ENCODE peak calls at places on chromosomes 4 and X, in four cellular contexts. T is foreskin keratinocyte, L is neural crest cell, B is IMR-90. H is an unnamed sample.

GRCh38 chr4:40843696-40844095 is 93.9 kb downstream of the NSUN7 start:
- DNase-seq in T (no peak), L (no peak), B (no peak), H (no peak)

GRCh38 chr4:3862640-3863420 is 96.6 kb downstream of the ADRA2C start:
- DNase-seq in T (no peak), L (peak), B (no peak), H (peak)

GRCh38 chr4:125041372-125041930 is 273.3 kb upstream of the FAT4 start:
- DNase-seq in T (peak), L (no peak), B (no peak), H (no peak)

GRCh38 chr4:33270403-33270802 is 2550.2 kb downstream of the PCDH7 start:
- DNase-seq in T (no peak), L (no peak), B (no peak), H (no peak)

GRCh38 chr4:101400096-101400495 is 52.8 kb upstream of the PPP3CA start:
- DNase-seq in T (no peak), L (no peak), B (peak), H (no peak)

GRCh38 chr4:48254381-48255072 is 15.1 kb downstream of the TEC start:
- DNase-seq in T (no peak), L (no peak), B (peak), H (no peak)

GRCh38 chrX:46407753-46408130 is 137.5 kb downstream of the ZNF674 start:
- DNase-seq in T (no peak), L (no peak), B (peak), H (no peak)

GRCh38 chr4:125123710-125124109 is 191.0 kb upstream of the FAT4 start:
- DNase-seq in T (no peak), L (no peak), B (peak), H (no peak)

GRCh38 chr4:989722-990471 is 3.1 kb downstream of the IDUA start:
- DNase-seq in T (no peak), L (no peak), B (no peak), H (no peak)

GRCh38 chr4:993111-994029 is at the start of gene SLC26A1:
- DNase-seq in T (no peak), L (no peak), B (no peak), H (peak)

GRCh38 chr4:992297-993110 is 700 bp downstream of the SLC26A1 start:
- DNase-seq in T (no peak), L (no peak), B (peak), H (peak)

GRCh38 chr4:990746-991367 is 2.3 kb downstream of the SLC26A1 start:
- DNase-seq in T (no peak), L (no peak), B (no peak), H (no peak)

DNA sequence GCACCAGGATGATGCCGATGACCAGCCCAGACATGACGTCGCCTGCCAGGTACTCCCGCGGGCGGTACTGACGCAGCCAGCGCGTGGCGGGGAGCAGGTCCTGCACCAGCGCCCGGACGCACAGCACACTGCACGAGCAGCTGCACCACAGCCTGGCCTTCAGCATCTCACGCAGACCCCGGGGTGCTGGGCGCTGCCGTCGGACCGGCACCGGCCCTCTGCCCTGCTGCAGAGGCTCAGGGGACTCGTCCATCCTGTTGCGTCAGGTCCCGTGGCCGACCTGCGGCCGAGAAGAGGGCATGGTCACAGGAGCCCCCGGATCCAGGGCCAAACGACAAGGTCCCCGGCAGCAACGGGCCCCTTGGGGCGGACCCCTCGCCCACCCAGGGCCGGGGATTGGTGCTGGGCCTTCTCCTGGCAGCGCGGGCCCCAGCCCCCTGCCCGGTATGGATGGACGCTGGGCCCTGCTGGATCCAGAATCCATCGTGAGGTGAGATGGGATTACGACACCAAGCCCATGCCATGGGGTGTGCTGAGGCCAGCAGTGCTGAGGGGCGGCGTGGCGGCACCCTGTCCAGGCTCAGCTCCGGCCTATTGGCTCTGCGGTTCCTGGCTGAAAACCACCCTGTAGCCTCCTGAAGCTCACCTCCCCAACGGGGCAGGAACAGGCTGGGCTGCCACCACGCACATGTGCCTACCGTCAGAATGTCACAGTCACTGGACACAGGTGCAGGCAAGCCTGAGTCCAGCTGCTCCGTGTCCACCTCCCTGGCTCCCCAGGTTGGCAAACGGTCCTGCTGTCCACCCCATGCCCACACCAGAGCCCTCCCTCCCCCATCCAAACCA is 1.5 kb downstream of the SLC26A1 start:
- DNase-seq in T (no peak), L (no peak), B (no peak), H (peak)
- TF ChIP-seq CTCF in T (no peak), L (no peak), B (no peak), H (no peak)

DNA sequence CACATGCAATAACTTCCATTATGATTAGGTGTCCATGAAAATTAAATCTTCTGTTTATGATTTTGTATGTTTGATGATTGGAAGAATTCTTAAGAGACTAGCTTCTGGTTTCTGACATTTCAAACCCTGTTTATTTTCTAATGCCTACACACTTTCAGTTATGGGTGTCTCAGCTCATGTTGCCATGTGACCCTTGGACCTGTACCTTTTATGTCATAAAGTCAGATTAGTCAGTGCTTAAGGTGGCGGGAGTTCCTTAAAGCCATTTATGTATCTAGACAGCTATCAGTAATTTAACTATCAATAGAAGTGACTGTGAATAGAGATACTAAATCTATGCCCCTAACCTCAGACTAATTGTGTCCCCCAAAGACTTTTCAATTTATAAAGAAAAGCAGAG is 155.6 kb downstream of the GBA3 start:
- DNase-seq in T (no peak), L (no peak), B (no peak), H (no peak)
- TF ChIP-seq CTCF in T (no peak), L (no peak), B (no peak), H (no peak)

GRCh38 chrX:39308126-39308525 is 506.9 kb downstream of the MID1IP1 start:
- DNase-seq in T (no peak), L (no peak), B (no peak), H (no peak)

GRCh38 chrX:39310925-39311324 is 509.7 kb downstream of the MID1IP1 start:
- DNase-seq in T (no peak), L (no peak), B (no peak), H (peak)

GRCh38 chrX:39309721-39310152 is 508.5 kb downstream of the MID1IP1 start:
- DNase-seq in T (no peak), L (no peak), B (no peak), H (peak)

GRCh38 chrX:39307488-39307887 is 506.2 kb downstream of the MID1IP1 start:
- DNase-seq in T (no peak), L (no peak), B (no peak), H (no peak)

GRCh38 chrX:39309018-39309620 is 507.9 kb downstream of the MID1IP1 start:
- DNase-seq in T (peak), L (no peak), B (no peak), H (no peak)
- TF ChIP-seq CTCF in T (no peak), L (no peak), B (no peak), H (no peak)

DNA sequence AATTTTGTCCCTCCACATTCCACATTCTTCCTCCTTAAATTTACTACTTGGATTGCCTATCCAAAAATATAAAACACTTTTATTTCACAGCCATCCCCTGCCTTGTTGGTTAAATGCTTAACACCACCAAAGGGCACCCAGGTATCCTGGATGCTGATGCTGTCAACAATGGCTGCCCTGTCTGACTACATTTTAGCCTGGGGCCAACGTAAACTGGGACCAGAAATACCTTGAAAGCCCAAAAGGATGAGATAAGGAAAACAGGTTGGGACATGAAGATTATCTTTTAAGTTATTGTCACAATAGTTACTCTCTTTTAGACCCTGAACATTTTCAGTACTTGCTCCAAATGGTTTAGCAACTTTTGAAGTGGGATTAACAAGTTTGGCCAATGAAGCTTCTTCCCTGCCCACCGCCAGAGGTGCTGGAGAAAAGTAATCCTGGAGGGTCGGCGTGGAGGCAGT is 775 bp upstream of the YIPF6 start:
- DNase-seq in T (peak), L (no peak), B (no peak), H (no peak)
- TF ChIP-seq CTCF in T (peak), L (peak), B (peak), H (no peak)

GRCh38 chr4:142846729-142847606 is 867 bp upstream of the INPP4B start:
- DNase-seq in T (peak), L (peak), B (no peak), H (peak)
- TF ChIP-seq CTCF in T (peak), L (peak), B (no peak), H (peak)

DNA sequence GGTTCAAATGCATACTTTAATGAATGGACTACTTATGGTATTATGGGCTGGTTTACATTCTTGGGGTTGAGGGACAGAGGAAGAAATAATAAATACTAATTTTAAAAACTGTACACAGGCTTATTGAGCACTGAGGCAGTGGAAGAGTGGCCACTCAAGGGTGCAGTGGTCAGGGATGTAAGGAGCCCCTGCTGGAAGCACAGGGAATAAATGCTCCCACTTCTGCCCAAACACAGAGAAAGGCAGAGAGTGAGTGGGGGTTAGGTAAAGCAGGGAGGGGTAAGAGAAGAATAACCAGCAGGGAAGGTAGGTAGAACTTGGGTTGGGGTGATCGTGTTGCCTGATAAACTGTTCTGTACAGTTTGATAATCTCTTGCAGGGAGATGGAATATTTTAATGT is 60.0 kb downstream of the GAB1 start:
- DNase-seq in T (no peak), L (no peak), B (peak), H (no peak)
- TF ChIP-seq CTCF in T (peak), L (no peak), B (peak), H (no peak)